ENCODE peak calls at places on chromosomes 6 and 20, in nine cellular contexts. A is Panc1; V is endothelial cell; B is upper lobe of right lung; M is brain microvascular endothelial cell; U is right lobe of liver; C is fibroblast of villous mesenchyme; G is activated CD4-positive, alpha-beta T cell treated with anti-CD3 and anti-CD28 coated beads, Interleukin-2, amount 50 U/mL, for 1 hour; X is mesothelial cell of epicardium. E is an unnamed sample.

GRCh38 chr6:161802231-161802630 is 528.4 kb upstream of the AGPAT4 start:
- DNase-seq in X (no peak), G (no peak), M (no peak), B (no peak), U (no peak), C (no peak), V (no peak), A (no peak), E (no peak)

GRCh38 chr20:36311854-36312723 is 6.0 kb downstream of the DLGAP4 start:
- DNase-seq in C (no peak), M (no peak), V (no peak), X (no peak), B (peak), A (no peak), U (no peak), G (no peak), E (no peak)

GRCh38 chr20:47784599-47785320 is 521 bp downstream of the SULF2 start:
- DNase-seq in X (no peak), C (peak), U (peak), A (no peak), M (no peak), G (no peak), V (peak), B (no peak), E (peak)

GRCh38 chr6:95819939-95820338 is 195.8 kb upstream of the FUT9 start:
- DNase-seq in V (no peak), C (no peak), A (no peak), B (no peak), X (no peak), M (no peak), U (no peak), G (no peak), E (no peak)

GRCh38 chr6:147515327-147515726 is 6.8 kb downstream of the SAMD5 start:
- DNase-seq in U (no peak), V (no peak), M (no peak), X (no peak), C (no peak), B (no peak), A (no peak), G (no peak), E (no peak)

GRCh38 chr6:16758163-16758975 is 2.9 kb downstream of the ATXN1 start:
- DNase-seq in U (no peak), V (peak), M (no peak), X (no peak), B (no peak), A (no peak), C (peak), G (peak), E (peak)

GRCh38 chr6:21626756-21627155 is 33.2 kb downstream of the SOX4 start:
- DNase-seq in A (no peak), C (no peak), V (no peak), M (no peak), X (no peak), U (no peak), B (no peak), G (no peak), E (no peak)

GRCh38 chr20:6583134-6583738 is 184.2 kb upstream of the BMP2 start:
- DNase-seq in U (peak), V (peak), X (no peak), M (peak), G (no peak), B (peak), C (peak), A (no peak), E (peak)

GRCh38 chr6:14129572-14129971 is 12.0 kb downstream of the CD83 start:
- DNase-seq in B (no peak), G (no peak), V (peak), X (peak), A (no peak), U (no peak), C (peak), M (peak), E (peak)

GRCh38 chr6:23002044-23002619 is 432.8 kb downstream of the HDGFL1 start:
- DNase-seq in M (no peak), C (no peak), U (no peak), G (no peak), X (no peak), V (no peak), A (no peak), B (no peak), E (no peak)

GRCh38 chr20:43739148-43739749 is 12.4 kb upstream of the GTSF1L start:
- DNase-seq in M (no peak), G (no peak), U (no peak), B (no peak), C (no peak), A (no peak), V (no peak), X (no peak), E (no peak)

GRCh38 chr6:90329397-90330077 is 32.9 kb upstream of the BACH2 start:
- DNase-seq in G (no peak), M (no peak), B (no peak), X (no peak), A (no peak), U (no peak), C (no peak), V (no peak), E (no peak)

GRCh38 chr6:31497595-31498476 is at the start of gene MICB:
- DNase-seq in X (no peak), V (peak), M (peak), C (peak), B (peak), A (no peak), G (peak), U (peak), E (peak)

GRCh38 chr20:50788045-50788867 is 6.6 kb upstream of the BCAS4 start:
- DNase-seq in B (no peak), A (peak), C (peak), V (no peak), M (peak), G (no peak), X (no peak), U (peak), E (no peak)

GRCh38 chr6:81774542-81774941 is 22.1 kb upstream of the TENT5A start:
- DNase-seq in B (no peak), V (no peak), C (no peak), M (no peak), X (no peak), U (peak), G (no peak), A (no peak), E (no peak)

GRCh38 chr6:157407637-157408036 is 26.6 kb downstream of the ZDHHC14 start:
- DNase-seq in X (no peak), B (no peak), A (no peak), G (no peak), C (no peak), U (no peak), V (no peak), M (no peak), E (no peak)

GRCh38 chr20:17571153-17571527 is 1.3 kb downstream of the DSTN start:
- DNase-seq in U (no peak), V (no peak), G (no peak), C (peak), X (no peak), A (no peak), M (no peak), B (no peak), E (no peak)

GRCh38 chr20:39112196-39112743 is 150.1 kb downstream of the DHX35 start:
- DNase-seq in V (peak), M (peak), A (no peak), C (peak), B (no peak), U (peak), G (no peak), X (peak), E (peak)

E was measured in mesenchymal stem cell.